ENCODE peak calls at places on chromosome 10, in six cellular contexts. M is left ventricle myocardium inferior, T is upper lobe of right lung, Y is suprapubic skin, R is A673, C is Peyer's patch. U is an unnamed sample.

GRCh38 chr10:10490187-10490980 is 527.3 kb upstream of the CELF2 start:
- DNase-seq in T (no peak), Y (no peak), C (no peak), R (no peak), M (no peak), U (no peak)

GRCh38 chr10:100184426-100185219 is 1.2 kb downstream of the ERLIN1 start:
- DNase-seq in C (no peak), M (no peak), Y (no peak), T (no peak), R (peak; percentile 50), U (no peak)

GRCh38 chr10:75531571-75532031 is 100.2 kb downstream of the LRMDA start:
- DNase-seq in M (no peak), C (no peak), T (no peak), R (no peak), Y (no peak), U (no peak)

GRCh38 chr10:72297968-72298773 is 24.4 kb downstream of the DDIT4 start:
- DNase-seq in R (peak; percentile 99), Y (peak; percentile 99), C (peak; percentile 95), M (peak; percentile 98), T (peak; percentile 98), U (peak; percentile 97)

GRCh38 chr10:108862691-108863350 is 1060.5 kb downstream of the XPNPEP1 start:
- DNase-seq in C (no peak), M (no peak), Y (no peak), R (no peak), T (no peak), U (no peak)

GRCh38 chr10:113754768-113755167 is 3.3 kb downstream of the PLEKHS1 start:
- DNase-seq in C (peak; percentile 75), T (no peak), Y (no peak), M (no peak), R (no peak), U (no peak)

GRCh38 chr10:5476918-5477525 is 22.3 kb downstream of the CALML5 start:
- DNase-seq in M (no peak), R (no peak), Y (no peak), C (no peak), T (no peak), U (no peak)

GRCh38 chr10:120970595-120971529 is 119.7 kb downstream of the WDR11 start:
- DNase-seq in R (no peak), T (no peak), Y (no peak), M (no peak), C (no peak), U (no peak)

GRCh38 chr10:122206471-122207065 is 64.5 kb upstream of the BTBD16 start:
- DNase-seq in R (no peak), T (no peak), M (no peak), Y (no peak), C (no peak), U (no peak)

GRCh38 chr10:58467931-58468635 is 44.6 kb upstream of the BICC1 start:
- DNase-seq in T (no peak), Y (no peak), R (no peak), C (no peak), M (no peak), U (no peak)

GRCh38 chr10:132142396-132143161 is 44.2 kb upstream of the DPYSL4 start:
- DNase-seq in R (peak; percentile 45), Y (no peak), C (no peak), T (peak; percentile 76), M (peak; percentile 38), U (peak; percentile 58)

GRCh38 chr10:99768430-99769011 is 13.9 kb upstream of the ABCC2 start:
- DNase-seq in C (no peak), T (no peak), M (no peak), Y (no peak), R (no peak), U (no peak)

GRCh38 chr10:96719850-96720421 is 378 bp downstream of the PIK3AP1 start:
- DNase-seq in C (peak; percentile 76), R (peak; percentile 12), M (peak; percentile 72), Y (peak; percentile 73), T (peak; percentile 87), U (peak; percentile 83)
- TF ChIP-seq CTCF in C (peak; percentile 51), R (peak; percentile 43), M (peak; percentile 50), Y (peak; percentile 21), T (peak; percentile 40), U (peak; percentile 66)

GRCh38 chr10:69398466-69398865 is 18.3 kb downstream of the TACR2 start:
- DNase-seq in C (no peak), Y (no peak), T (no peak), M (no peak), R (no peak), U (no peak)
- H3K27ac ChIP-seq in C (no peak overlapping the region), Y (no peak overlapping the region), T (peak overlapping the region; percentile 7), M (peak overlapping the region; percentile 86), R (peak overlapping the region; percentile 45), U (no peak overlapping the region)

GRCh38 chr10:62047960-62048383 is 146.5 kb downstream of the ARID5B start:
- DNase-seq in T (no peak), R (no peak), Y (no peak), C (no peak), M (no peak), U (no peak)

GRCh38 chr10:62046522-62047239 is 145.2 kb downstream of the ARID5B start:
- DNase-seq in T (no peak), R (peak; percentile 64), Y (no peak), M (no peak), C (no peak), U (no peak)

GRCh38 chr10:62045765-62046521 is 144.4 kb downstream of the ARID5B start:
- DNase-seq in C (no peak), R (peak; percentile 80), M (no peak), T (no peak), Y (no peak), U (peak; percentile 57)

GRCh38 chr10:62048473-62048872 is 147.0 kb downstream of the ARID5B start:
- DNase-seq in T (no peak), R (no peak), Y (no peak), C (no peak), M (no peak), U (no peak)

DNA sequence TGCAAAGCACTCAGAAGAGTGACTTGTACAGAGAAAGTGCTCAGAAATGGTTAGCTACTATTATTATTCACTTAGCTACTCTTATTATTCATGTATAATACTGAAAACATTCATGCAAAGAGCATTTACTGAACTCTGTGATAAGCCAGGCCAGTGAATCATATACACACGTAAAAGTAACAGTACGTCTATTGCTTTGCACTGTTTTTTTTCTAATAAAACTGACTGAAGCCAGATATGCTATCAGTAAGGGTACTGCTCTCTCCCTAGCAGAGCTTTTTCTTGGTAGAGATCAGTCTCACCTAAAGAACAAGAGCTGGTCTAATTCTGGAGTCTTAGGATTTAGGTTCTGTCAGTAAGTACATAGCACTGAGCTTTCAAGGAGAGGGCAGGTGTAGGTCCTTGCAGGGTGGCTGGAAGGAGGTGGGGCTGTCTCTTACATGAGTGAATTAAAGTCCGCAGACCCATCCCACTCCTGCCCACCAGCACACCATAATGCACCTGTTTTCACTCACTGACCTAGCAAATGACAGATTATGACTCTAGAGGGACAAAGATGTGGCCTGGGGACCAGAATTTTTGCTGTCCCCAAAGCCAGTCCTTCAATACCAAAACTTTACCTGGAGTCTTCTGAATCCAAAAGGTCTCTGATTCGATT is 145.9 kb downstream of the ARID5B start:
- DNase-seq in T (no peak), Y (no peak), C (no peak), R (no peak), M (no peak), U (no peak)
- H3K4me1 ChIP-seq in T (peaks cover 59% of the 10 kb centered on the region), Y (peaks cover 74% of the 10 kb centered on the region), C (peaks cover 50% of the 10 kb centered on the region), R (peaks cover 71% of the 10 kb centered on the region), M (peaks cover 84% of the 10 kb centered on the region), U (peaks cover 2% of the 10 kb centered on the region)

GRCh38 chr10:94077042-94077441 is 83.3 kb downstream of the PLCE1 start:
- DNase-seq in Y (no peak), M (no peak), C (no peak), T (no peak), R (no peak), U (no peak)

GRCh38 chr10:94075521-94075920 is 81.8 kb downstream of the PLCE1 start:
- DNase-seq in Y (no peak), M (no peak), C (no peak), R (no peak), T (no peak), U (no peak)

GRCh38 chr10:94080108-94080507 is 86.4 kb downstream of the PLCE1 start:
- DNase-seq in C (no peak), Y (no peak), M (no peak), R (no peak), T (no peak), U (no peak)

GRCh38 chr10:94074462-94074861 is 80.7 kb downstream of the PLCE1 start:
- DNase-seq in R (no peak), C (no peak), Y (no peak), M (no peak), T (no peak), U (no peak)

GRCh38 chr10:94076325-94076841 is 82.7 kb downstream of the PLCE1 start:
- DNase-seq in T (no peak), M (no peak), Y (no peak), C (no peak), R (no peak), U (no peak)
- TF ChIP-seq CTCF in T (peak; percentile 50), M (peak; percentile 67), Y (no peak), C (peak; percentile 65), R (no peak), U (peak; percentile 50)

GRCh38 chr10:22554481-22555182 is 159.7 kb downstream of the PIP4K2A start:
- DNase-seq in T (peak; percentile 78), M (peak; percentile 77), Y (no peak), C (no peak), R (no peak), U (peak; percentile 85)

GRCh38 chr10:22553452-22553995 is 160.9 kb downstream of the PIP4K2A start:
- DNase-seq in T (no peak), C (no peak), Y (no peak), M (no peak), R (no peak), U (no peak)

GRCh38 chr10:22551966-22552365 is 162.4 kb downstream of the PIP4K2A start:
- DNase-seq in R (no peak), C (no peak), Y (no peak), T (no peak), M (no peak), U (no peak)

GRCh38 chr10:22550732-22551131 is 163.6 kb downstream of the PIP4K2A start:
- DNase-seq in R (peak; percentile 71), T (no peak), M (peak; percentile 44), Y (no peak), C (no peak), U (no peak)

DNA sequence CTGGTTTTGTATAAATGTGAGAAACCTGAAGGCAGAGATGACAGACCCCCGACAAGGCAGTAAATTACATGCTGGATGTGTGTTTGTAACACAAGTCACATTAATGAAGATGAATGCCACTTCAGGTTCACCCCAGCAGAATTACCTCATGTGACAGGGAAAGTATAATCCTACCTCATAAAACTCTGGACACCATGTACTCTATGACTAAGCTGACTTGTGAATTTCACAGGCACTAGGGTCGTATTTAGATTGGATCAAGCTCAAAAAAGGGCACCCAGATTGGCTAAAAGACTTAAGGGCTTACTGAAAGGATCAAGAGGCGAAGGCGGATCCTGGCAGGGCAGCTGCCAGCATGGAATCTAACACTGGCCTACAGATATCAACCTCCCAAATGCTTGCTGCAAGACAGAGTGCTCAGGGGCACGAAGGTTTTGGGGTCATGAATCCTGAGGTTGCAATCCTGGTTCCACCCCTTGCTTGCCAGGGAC is 161.4 kb downstream of the PIP4K2A start:
- DNase-seq in C (no peak), R (no peak), T (no peak), M (no peak), Y (no peak), U (no peak)
- H3K27ac ChIP-seq in C (no peak overlapping the region), R (no peak overlapping the region), T (no peak overlapping the region), M (no peak overlapping the region), Y (no peak overlapping the region), U (no peak overlapping the region)